ENCODE peak calls at places on chromosomes 1 and 21, in four cellular contexts. One of them, this sample, is unnamed.

GRCh38 chr1:71269823-71270222 is 189.0 kb upstream of the ZRANB2 start:
- DNase-seq in foreskin fibroblast: peak
- DNase-seq in cardiac fibroblast: no peak
- DNase-seq in mammary epithelial cell: no peak
- DNase-seq in this sample: peak

GRCh38 chr1:169363046-169363756 is 4.4 kb downstream of the NME7 start:
- DNase-seq in cardiac fibroblast: peak
- DNase-seq in mammary epithelial cell: peak
- DNase-seq in foreskin fibroblast: peak
- DNase-seq in this sample: peak

GRCh38 chr1:114079596-114080190 is 74.0 kb downstream of the SYT6 start:
- DNase-seq in foreskin fibroblast: no peak
- DNase-seq in cardiac fibroblast: no peak
- DNase-seq in mammary epithelial cell: no peak
- DNase-seq in this sample: no peak

GRCh38 chr1:23200885-23201284 is 16.4 kb downstream of the HTR1D start:
- DNase-seq in mammary epithelial cell: no peak
- DNase-seq in foreskin fibroblast: no peak
- DNase-seq in cardiac fibroblast: no peak
- DNase-seq in this sample: no peak

GRCh38 chr1:90175490-90176157 is 180.7 kb downstream of the ZNF326 start:
- DNase-seq in foreskin fibroblast: peak
- DNase-seq in mammary epithelial cell: peak
- DNase-seq in cardiac fibroblast: peak
- DNase-seq in this sample: peak

GRCh38 chr1:11439051-11439450 is 39.9 kb upstream of the DISP3 start:
- DNase-seq in foreskin fibroblast: no peak
- DNase-seq in cardiac fibroblast: no peak
- DNase-seq in mammary epithelial cell: no peak
- DNase-seq in this sample: no peak

GRCh38 chr1:226736908-226737818 is 1.9 kb downstream of the ITPKB start:
- DNase-seq in foreskin fibroblast: peak
- DNase-seq in mammary epithelial cell: peak
- DNase-seq in cardiac fibroblast: peak
- DNase-seq in this sample: no peak

GRCh38 chr21:38273745-38274544 is 17.2 kb downstream of the KCNJ15 start:
- DNase-seq in mammary epithelial cell: no peak
- DNase-seq in foreskin fibroblast: no peak
- DNase-seq in cardiac fibroblast: no peak
- DNase-seq in this sample: no peak

GRCh38 chr1:186869829-186870228 is 41.1 kb downstream of the PLA2G4A start:
- DNase-seq in foreskin fibroblast: no peak
- DNase-seq in cardiac fibroblast: no peak
- DNase-seq in mammary epithelial cell: no peak
- DNase-seq in this sample: no peak

GRCh38 chr1:151060241-151061011 is at the start of gene MLLT11:
- DNase-seq in mammary epithelial cell: peak
- DNase-seq in foreskin fibroblast: peak
- DNase-seq in cardiac fibroblast: peak
- DNase-seq in this sample: peak

GRCh38 chr1:73564294-73564693 is 633.7 kb downstream of the LRRIQ3 start:
- DNase-seq in foreskin fibroblast: no peak
- DNase-seq in cardiac fibroblast: no peak
- DNase-seq in mammary epithelial cell: peak
- DNase-seq in this sample: no peak

GRCh38 chr1:29704430-29704829 is 468.1 kb downstream of the PTPRU start:
- DNase-seq in foreskin fibroblast: no peak
- DNase-seq in cardiac fibroblast: no peak
- DNase-seq in mammary epithelial cell: no peak
- DNase-seq in this sample: no peak

GRCh38 chr21:42554251-42554937 is 40.7 kb downstream of the SLC37A1 start:
- DNase-seq in cardiac fibroblast: no peak
- DNase-seq in foreskin fibroblast: no peak
- DNase-seq in mammary epithelial cell: no peak
- DNase-seq in this sample: no peak

GRCh38 chr21:42550817-42551216 is 37.2 kb downstream of the SLC37A1 start:
- DNase-seq in cardiac fibroblast: no peak
- DNase-seq in foreskin fibroblast: no peak
- DNase-seq in mammary epithelial cell: no peak
- DNase-seq in this sample: no peak

GRCh38 chr21:42555756-42556438 is 42.2 kb downstream of the SLC37A1 start:
- DNase-seq in mammary epithelial cell: no peak
- DNase-seq in cardiac fibroblast: no peak
- DNase-seq in foreskin fibroblast: no peak
- DNase-seq in this sample: no peak

GRCh38 chr21:42552407-42553336 is 39.0 kb downstream of the SLC37A1 start:
- DNase-seq in foreskin fibroblast: no peak
- DNase-seq in mammary epithelial cell: no peak
- DNase-seq in cardiac fibroblast: no peak
- DNase-seq in this sample: no peak

GRCh38 chr21:42553435-42553834 is 39.8 kb downstream of the SLC37A1 start:
- DNase-seq in mammary epithelial cell: no peak
- DNase-seq in foreskin fibroblast: no peak
- DNase-seq in cardiac fibroblast: no peak
- DNase-seq in this sample: no peak
- TF ChIP-seq CTCF in mammary epithelial cell: no peak
- TF ChIP-seq CTCF in foreskin fibroblast: no peak
- TF ChIP-seq CTCF in cardiac fibroblast: no peak
- TF ChIP-seq CTCF in this sample: no peak

GRCh38 chr1:228265167-228265566 is 57.3 kb downstream of the OBSCN start:
- DNase-seq in cardiac fibroblast: peak
- DNase-seq in foreskin fibroblast: peak
- DNase-seq in mammary epithelial cell: no peak
- DNase-seq in this sample: peak
- TF ChIP-seq CTCF in cardiac fibroblast: peak
- TF ChIP-seq CTCF in foreskin fibroblast: peak
- TF ChIP-seq CTCF in mammary epithelial cell: no peak
- TF ChIP-seq CTCF in this sample: peak

GRCh38 chr1:235597867-235598553 is 51.6 kb downstream of the GNG4 start:
- DNase-seq in cardiac fibroblast: peak
- DNase-seq in mammary epithelial cell: peak
- DNase-seq in foreskin fibroblast: peak
- DNase-seq in this sample: peak
- TF ChIP-seq CTCF in cardiac fibroblast: peak
- TF ChIP-seq CTCF in mammary epithelial cell: peak
- TF ChIP-seq CTCF in foreskin fibroblast: peak
- TF ChIP-seq CTCF in this sample: peak

GRCh38 chr1:47333922-47334764 is 553 bp downstream of the CMPK1 start:
- DNase-seq in mammary epithelial cell: peak
- DNase-seq in cardiac fibroblast: peak
- DNase-seq in foreskin fibroblast: peak
- DNase-seq in this sample: peak
- TF ChIP-seq CTCF in mammary epithelial cell: no peak
- TF ChIP-seq CTCF in cardiac fibroblast: no peak
- TF ChIP-seq CTCF in foreskin fibroblast: peak
- TF ChIP-seq CTCF in this sample: peak

GRCh38 chr1:109922326-109922725 is 11.7 kb downstream of the CSF1 start:
- DNase-seq in foreskin fibroblast: no peak
- DNase-seq in mammary epithelial cell: no peak
- DNase-seq in cardiac fibroblast: no peak
- DNase-seq in this sample: no peak

GRCh38 chr1:109924316-109924715 is 13.7 kb downstream of the CSF1 start:
- DNase-seq in foreskin fibroblast: no peak
- DNase-seq in mammary epithelial cell: peak
- DNase-seq in cardiac fibroblast: no peak
- DNase-seq in this sample: no peak

GRCh38 chr1:109925159-109925990 is 14.7 kb downstream of the CSF1 start:
- DNase-seq in foreskin fibroblast: no peak
- DNase-seq in cardiac fibroblast: no peak
- DNase-seq in mammary epithelial cell: no peak
- DNase-seq in this sample: no peak

GRCh38 chr1:109923946-109924275 is 13.3 kb downstream of the CSF1 start:
- DNase-seq in cardiac fibroblast: no peak
- DNase-seq in foreskin fibroblast: no peak
- DNase-seq in mammary epithelial cell: no peak
- DNase-seq in this sample: no peak

GRCh38 chr1:109923131-109923945 is 12.7 kb downstream of the CSF1 start:
- DNase-seq in mammary epithelial cell: no peak
- DNase-seq in cardiac fibroblast: no peak
- DNase-seq in foreskin fibroblast: no peak
- DNase-seq in this sample: no peak
- TF ChIP-seq CTCF in mammary epithelial cell: peak
- TF ChIP-seq CTCF in cardiac fibroblast: peak
- TF ChIP-seq CTCF in foreskin fibroblast: peak
- TF ChIP-seq CTCF in this sample: peak

DNA sequence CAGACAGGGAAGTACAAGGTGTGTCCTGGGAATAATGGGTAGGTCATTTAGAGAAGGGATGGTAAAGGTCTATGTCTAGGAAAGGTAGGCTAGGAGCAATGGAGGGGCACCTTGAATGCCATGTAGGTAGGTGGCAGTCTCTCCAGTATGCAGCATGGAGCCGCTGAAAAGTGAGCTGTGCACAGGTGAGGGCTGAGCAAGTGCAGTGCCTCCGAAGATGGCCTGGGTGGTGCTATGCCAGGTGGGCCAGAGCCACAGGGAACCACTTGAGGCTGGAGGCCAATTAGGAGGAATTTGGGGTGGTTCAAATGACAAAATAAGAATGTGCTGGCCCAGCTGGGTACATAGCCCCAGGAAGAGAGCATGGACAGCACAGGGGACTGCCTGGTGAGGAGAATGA is 25.0 kb downstream of the RNU5D-1 start:
- DNase-seq in cardiac fibroblast: no peak
- DNase-seq in mammary epithelial cell: no peak
- DNase-seq in foreskin fibroblast: no peak
- DNase-seq in this sample: no peak
- TF ChIP-seq CTCF in cardiac fibroblast: no peak
- TF ChIP-seq CTCF in mammary epithelial cell: no peak
- TF ChIP-seq CTCF in foreskin fibroblast: no peak
- TF ChIP-seq CTCF in this sample: no peak

GRCh38 chr1:17007121-17007520 is 4.6 kb downstream of the ATP13A2 start:
- DNase-seq in foreskin fibroblast: no peak
- DNase-seq in mammary epithelial cell: no peak
- DNase-seq in cardiac fibroblast: no peak
- DNase-seq in this sample: no peak

GRCh38 chr1:17005365-17005740 is 6.4 kb downstream of the ATP13A2 start:
- DNase-seq in mammary epithelial cell: no peak
- DNase-seq in foreskin fibroblast: no peak
- DNase-seq in cardiac fibroblast: no peak
- DNase-seq in this sample: no peak

GRCh38 chr1:17002524-17002902 is 9.2 kb downstream of the ATP13A2 start:
- DNase-seq in cardiac fibroblast: no peak
- DNase-seq in mammary epithelial cell: no peak
- DNase-seq in foreskin fibroblast: no peak
- DNase-seq in this sample: no peak

GRCh38 chr1:17001760-17002523 is 9.8 kb downstream of the ATP13A2 start:
- DNase-seq in mammary epithelial cell: no peak
- DNase-seq in foreskin fibroblast: no peak
- DNase-seq in cardiac fibroblast: no peak
- DNase-seq in this sample: no peak

GRCh38 chr1:17004466-17005364 is 7.0 kb downstream of the ATP13A2 start:
- DNase-seq in mammary epithelial cell: no peak
- DNase-seq in foreskin fibroblast: no peak
- DNase-seq in cardiac fibroblast: no peak
- DNase-seq in this sample: no peak
- TF ChIP-seq CTCF in mammary epithelial cell: no peak
- TF ChIP-seq CTCF in foreskin fibroblast: no peak
- TF ChIP-seq CTCF in cardiac fibroblast: peak
- TF ChIP-seq CTCF in this sample: no peak

GRCh38 chr1:17338706-17339493 is 30.9 kb downstream of the PADI4 start:
- DNase-seq in mammary epithelial cell: no peak
- DNase-seq in foreskin fibroblast: no peak
- DNase-seq in cardiac fibroblast: no peak
- DNase-seq in this sample: no peak
- TF ChIP-seq CTCF in mammary epithelial cell: no peak
- TF ChIP-seq CTCF in foreskin fibroblast: peak
- TF ChIP-seq CTCF in cardiac fibroblast: no peak
- TF ChIP-seq CTCF in this sample: no peak